ENCODE peak calls at places on chromosomes 4 and X, in eight cellular contexts. One of them, this sample, is unnamed.

GRCh38 chrX:46381630-46382029 is 163.6 kb downstream of the ZNF674 start:
- DNase-seq in dorsolateral prefrontal cortex: no peak
- DNase-seq in CD8-positive, alpha-beta T cell: peak
- DNase-seq in astrocyte: peak
- DNase-seq in epithelial cell of esophagus: peak
- DNase-seq in pancreas: no peak
- DNase-seq in breast epithelium: no peak
- DNase-seq in lower leg skin: no peak
- DNase-seq in this sample: no peak

GRCh38 chr4:185831125-185831815 is 19.3 kb upstream of the SORBS2 start:
- DNase-seq in epithelial cell of esophagus: peak
- DNase-seq in astrocyte: no peak
- DNase-seq in pancreas: no peak
- DNase-seq in lower leg skin: no peak
- DNase-seq in dorsolateral prefrontal cortex: no peak
- DNase-seq in CD8-positive, alpha-beta T cell: no peak
- DNase-seq in breast epithelium: no peak
- DNase-seq in this sample: no peak

GRCh38 chr4:147057631-147057980 is 111.9 kb upstream of the TTC29 start:
- DNase-seq in dorsolateral prefrontal cortex: no peak
- DNase-seq in breast epithelium: no peak
- DNase-seq in pancreas: no peak
- DNase-seq in lower leg skin: no peak
- DNase-seq in epithelial cell of esophagus: peak
- DNase-seq in CD8-positive, alpha-beta T cell: no peak
- DNase-seq in astrocyte: peak
- DNase-seq in this sample: no peak

GRCh38 chr4:17128268-17128667 is 229.8 kb upstream of the LDB2 start:
- DNase-seq in pancreas: no peak
- DNase-seq in astrocyte: peak
- DNase-seq in breast epithelium: no peak
- DNase-seq in dorsolateral prefrontal cortex: no peak
- DNase-seq in epithelial cell of esophagus: no peak
- DNase-seq in lower leg skin: no peak
- DNase-seq in CD8-positive, alpha-beta T cell: no peak
- DNase-seq in this sample: no peak

GRCh38 chr4:89245459-89245858 is 62.1 kb downstream of the GPRIN3 start:
- DNase-seq in astrocyte: no peak
- DNase-seq in dorsolateral prefrontal cortex: no peak
- DNase-seq in lower leg skin: no peak
- DNase-seq in pancreas: peak
- DNase-seq in breast epithelium: no peak
- DNase-seq in epithelial cell of esophagus: no peak
- DNase-seq in CD8-positive, alpha-beta T cell: no peak
- DNase-seq in this sample: no peak

GRCh38 chr4:8525383-8526120 is 54.6 kb upstream of the GPR78 start:
- DNase-seq in lower leg skin: no peak
- DNase-seq in pancreas: no peak
- DNase-seq in breast epithelium: no peak
- DNase-seq in CD8-positive, alpha-beta T cell: no peak
- DNase-seq in astrocyte: peak
- DNase-seq in dorsolateral prefrontal cortex: no peak
- DNase-seq in epithelial cell of esophagus: no peak
- DNase-seq in this sample: no peak

GRCh38 chr4:38046735-38047487 is 86.7 kb downstream of the PTTG2 start:
- DNase-seq in epithelial cell of esophagus: peak
- DNase-seq in lower leg skin: no peak
- DNase-seq in dorsolateral prefrontal cortex: no peak
- DNase-seq in breast epithelium: no peak
- DNase-seq in CD8-positive, alpha-beta T cell: no peak
- DNase-seq in astrocyte: peak
- DNase-seq in pancreas: no peak
- DNase-seq in this sample: no peak

GRCh38 chr4:142846105-142846728 is at the start of gene INPP4B:
- DNase-seq in pancreas: peak
- DNase-seq in lower leg skin: peak
- DNase-seq in dorsolateral prefrontal cortex: no peak
- DNase-seq in CD8-positive, alpha-beta T cell: peak
- DNase-seq in epithelial cell of esophagus: peak
- DNase-seq in breast epithelium: no peak
- DNase-seq in astrocyte: peak
- DNase-seq in this sample: no peak

GRCh38 chr4:10721616-10722015 is 37.0 kb upstream of the CLNK start:
- DNase-seq in epithelial cell of esophagus: no peak
- DNase-seq in pancreas: no peak
- DNase-seq in dorsolateral prefrontal cortex: no peak
- DNase-seq in lower leg skin: no peak
- DNase-seq in breast epithelium: no peak
- DNase-seq in CD8-positive, alpha-beta T cell: no peak
- DNase-seq in astrocyte: no peak
- DNase-seq in this sample: no peak

GRCh38 chr4:105374071-105374470 is 99.8 kb downstream of the PPA2 start:
- DNase-seq in breast epithelium: no peak
- DNase-seq in astrocyte: no peak
- DNase-seq in dorsolateral prefrontal cortex: no peak
- DNase-seq in epithelial cell of esophagus: no peak
- DNase-seq in lower leg skin: no peak
- DNase-seq in pancreas: no peak
- DNase-seq in CD8-positive, alpha-beta T cell: no peak
- DNase-seq in this sample: no peak

GRCh38 chr4:8383016-8383415 is 57.5 kb downstream of the ACOX3 start:
- DNase-seq in breast epithelium: no peak
- DNase-seq in astrocyte: no peak
- DNase-seq in CD8-positive, alpha-beta T cell: no peak
- DNase-seq in dorsolateral prefrontal cortex: no peak
- DNase-seq in pancreas: no peak
- DNase-seq in lower leg skin: no peak
- DNase-seq in epithelial cell of esophagus: no peak
- DNase-seq in this sample: no peak

GRCh38 chr4:64353904-64354303 is 55.3 kb downstream of the TECRL start:
- DNase-seq in CD8-positive, alpha-beta T cell: no peak
- DNase-seq in lower leg skin: no peak
- DNase-seq in dorsolateral prefrontal cortex: no peak
- DNase-seq in epithelial cell of esophagus: no peak
- DNase-seq in astrocyte: no peak
- DNase-seq in pancreas: no peak
- DNase-seq in breast epithelium: no peak
- DNase-seq in this sample: no peak

GRCh38 chr4:40721730-40722171 is 28.0 kb upstream of the NSUN7 start:
- DNase-seq in breast epithelium: no peak
- DNase-seq in pancreas: no peak
- DNase-seq in CD8-positive, alpha-beta T cell: no peak
- DNase-seq in dorsolateral prefrontal cortex: no peak
- DNase-seq in lower leg skin: no peak
- DNase-seq in astrocyte: peak
- DNase-seq in epithelial cell of esophagus: peak
- DNase-seq in this sample: no peak

GRCh38 chr4:167897116-167897515 is 195.2 kb upstream of the ANXA10 start:
- DNase-seq in breast epithelium: no peak
- DNase-seq in dorsolateral prefrontal cortex: no peak
- DNase-seq in CD8-positive, alpha-beta T cell: no peak
- DNase-seq in pancreas: no peak
- DNase-seq in epithelial cell of esophagus: peak
- DNase-seq in lower leg skin: no peak
- DNase-seq in astrocyte: peak
- DNase-seq in this sample: no peak

GRCh38 chrX:38326086-38326485 is 1.2 kb downstream of the RPGR start:
- DNase-seq in astrocyte: no peak
- DNase-seq in lower leg skin: no peak
- DNase-seq in breast epithelium: no peak
- DNase-seq in dorsolateral prefrontal cortex: no peak
- DNase-seq in epithelial cell of esophagus: no peak
- DNase-seq in CD8-positive, alpha-beta T cell: no peak
- DNase-seq in pancreas: no peak
- DNase-seq in this sample: no peak

GRCh38 chrX:38327007-38327774 is at the start of gene RPGR:
- DNase-seq in astrocyte: peak
- DNase-seq in lower leg skin: peak
- DNase-seq in dorsolateral prefrontal cortex: peak
- DNase-seq in CD8-positive, alpha-beta T cell: peak
- DNase-seq in breast epithelium: peak
- DNase-seq in pancreas: peak
- DNase-seq in epithelial cell of esophagus: peak
- DNase-seq in this sample: peak

GRCh38 chrX:38332505-38332904 is 5.2 kb upstream of the RPGR start:
- DNase-seq in astrocyte: no peak
- DNase-seq in dorsolateral prefrontal cortex: no peak
- DNase-seq in pancreas: no peak
- DNase-seq in lower leg skin: no peak
- DNase-seq in breast epithelium: no peak
- DNase-seq in CD8-positive, alpha-beta T cell: no peak
- DNase-seq in epithelial cell of esophagus: no peak
- DNase-seq in this sample: no peak

GRCh38 chrX:38327775-38328081 is 419 bp upstream of the RPGR start:
- DNase-seq in CD8-positive, alpha-beta T cell: no peak
- DNase-seq in epithelial cell of esophagus: no peak
- DNase-seq in astrocyte: no peak
- DNase-seq in pancreas: no peak
- DNase-seq in dorsolateral prefrontal cortex: no peak
- DNase-seq in lower leg skin: no peak
- DNase-seq in breast epithelium: no peak
- DNase-seq in this sample: no peak
- TF ChIP-seq CTCF in CD8-positive, alpha-beta T cell: peak
- TF ChIP-seq CTCF in epithelial cell of esophagus: no peak
- TF ChIP-seq CTCF in astrocyte: no peak
- TF ChIP-seq CTCF in pancreas: no peak
- TF ChIP-seq CTCF in dorsolateral prefrontal cortex: no peak
- TF ChIP-seq CTCF in lower leg skin: no peak
- TF ChIP-seq CTCF in breast epithelium: no peak
- TF ChIP-seq CTCF in this sample: no peak

DNA sequence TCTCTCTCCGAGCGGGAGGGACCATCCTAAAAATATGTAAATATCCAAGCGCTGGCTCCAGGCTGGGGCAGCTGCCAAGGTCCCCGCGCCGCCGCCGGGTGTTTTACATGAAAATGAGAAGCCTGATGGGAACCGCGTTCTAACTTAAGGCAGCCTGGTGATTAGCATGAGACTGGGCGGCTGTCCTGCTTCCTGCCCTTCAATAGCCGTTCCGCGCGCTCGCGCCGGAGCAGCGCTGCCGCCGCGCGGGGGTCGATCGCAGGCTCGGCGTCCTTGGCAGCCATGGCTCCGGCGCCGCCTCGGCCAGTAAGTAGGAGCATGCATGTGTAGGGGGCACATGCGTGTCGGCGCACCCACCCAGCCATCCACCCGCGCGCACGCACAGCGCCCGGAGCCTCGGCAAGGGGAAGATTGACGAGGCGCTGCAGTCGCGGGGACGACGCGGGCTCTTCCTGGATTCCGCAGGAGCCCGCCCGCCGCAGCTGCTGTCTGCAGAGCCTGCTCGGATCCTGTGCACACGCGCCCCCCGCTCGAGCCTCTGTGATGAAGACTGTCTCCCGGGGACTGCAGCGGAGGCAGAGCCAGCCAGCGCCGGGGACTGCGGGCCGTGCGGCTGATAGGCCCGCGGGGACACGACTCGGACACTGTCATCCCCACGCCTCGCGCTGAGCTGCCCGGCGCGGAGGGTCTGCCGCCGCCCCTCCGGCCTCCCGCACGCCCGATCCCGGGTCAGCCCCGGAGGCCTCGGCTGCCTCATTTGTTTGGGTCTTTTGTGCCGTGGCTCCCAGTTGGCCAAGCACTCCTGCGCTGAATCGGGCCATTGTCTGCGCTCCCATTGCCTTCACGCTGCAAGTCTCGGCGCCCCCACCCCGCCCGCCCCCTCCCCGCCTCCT is 732 bp downstream of the STOX2 start:
- DNase-seq in breast epithelium: no peak
- DNase-seq in CD8-positive, alpha-beta T cell: no peak
- DNase-seq in pancreas: peak
- DNase-seq in epithelial cell of esophagus: peak
- DNase-seq in astrocyte: peak
- DNase-seq in dorsolateral prefrontal cortex: peak
- DNase-seq in lower leg skin: no peak
- DNase-seq in this sample: no peak
- TF ChIP-seq CTCF in breast epithelium: no peak
- TF ChIP-seq CTCF in CD8-positive, alpha-beta T cell: no peak
- TF ChIP-seq CTCF in pancreas: no peak
- TF ChIP-seq CTCF in epithelial cell of esophagus: no peak
- TF ChIP-seq CTCF in astrocyte: no peak
- TF ChIP-seq CTCF in dorsolateral prefrontal cortex: no peak
- TF ChIP-seq CTCF in lower leg skin: no peak
- TF ChIP-seq CTCF in this sample: no peak

DNA sequence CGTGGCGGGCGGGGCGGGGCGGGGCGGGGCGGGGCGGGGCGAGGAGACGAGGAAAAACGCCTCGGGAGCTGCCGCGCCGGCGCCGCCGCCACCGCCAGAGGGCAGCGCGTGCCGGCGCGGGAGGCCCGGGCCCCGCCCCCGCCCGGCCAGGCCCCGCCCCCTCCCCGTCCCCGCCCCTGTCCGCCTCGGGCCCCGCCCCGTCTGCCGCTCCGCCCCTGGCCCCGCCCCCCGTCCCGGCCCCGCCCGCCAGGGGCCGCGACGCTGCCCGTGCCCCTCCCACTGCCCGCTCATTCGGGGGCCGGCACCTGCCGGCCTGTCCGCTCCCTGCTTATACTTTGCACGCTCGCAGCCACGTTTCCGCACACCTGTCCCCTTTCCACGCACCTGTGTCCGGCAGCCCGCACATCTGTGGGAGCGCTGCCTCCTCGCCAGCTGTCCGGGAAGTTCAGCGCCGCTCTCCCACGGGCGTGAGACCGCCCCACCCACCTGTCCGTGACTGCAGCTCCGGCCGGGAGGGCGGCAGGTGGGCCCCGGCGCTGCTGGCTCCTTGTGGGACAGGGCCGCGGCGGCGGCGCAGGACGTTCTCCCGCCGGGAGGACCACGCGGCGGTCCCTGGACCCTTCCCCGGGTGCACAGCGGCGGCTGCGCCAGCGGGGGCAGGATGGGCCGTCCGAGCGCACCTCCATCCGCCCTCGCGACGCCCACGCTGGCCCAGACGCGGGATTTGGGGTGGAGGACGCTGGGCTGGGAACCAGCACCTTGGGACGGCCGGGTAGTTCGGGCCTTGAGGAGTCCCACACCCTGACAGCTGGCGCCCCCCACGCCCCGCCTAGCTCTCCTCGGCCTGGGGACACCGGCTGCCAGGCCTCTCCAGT is 1.5 kb upstream of the FGFRL1 start:
- DNase-seq in CD8-positive, alpha-beta T cell: peak
- DNase-seq in pancreas: peak
- DNase-seq in dorsolateral prefrontal cortex: peak
- DNase-seq in breast epithelium: peak
- DNase-seq in astrocyte: no peak
- DNase-seq in epithelial cell of esophagus: peak
- DNase-seq in lower leg skin: peak
- DNase-seq in this sample: no peak
- TF ChIP-seq CTCF in CD8-positive, alpha-beta T cell: no peak
- TF ChIP-seq CTCF in pancreas: no peak
- TF ChIP-seq CTCF in dorsolateral prefrontal cortex: no peak
- TF ChIP-seq CTCF in breast epithelium: no peak
- TF ChIP-seq CTCF in astrocyte: no peak
- TF ChIP-seq CTCF in epithelial cell of esophagus: no peak
- TF ChIP-seq CTCF in lower leg skin: no peak
- TF ChIP-seq CTCF in this sample: no peak

GRCh38 chr4:107034091-107034698 is 1.9 kb downstream of the DKK2 start:
- DNase-seq in lower leg skin: peak
- DNase-seq in pancreas: no peak
- DNase-seq in astrocyte: peak
- DNase-seq in dorsolateral prefrontal cortex: peak
- DNase-seq in epithelial cell of esophagus: peak
- DNase-seq in breast epithelium: no peak
- DNase-seq in CD8-positive, alpha-beta T cell: no peak
- DNase-seq in this sample: no peak
- TF ChIP-seq CTCF in lower leg skin: no peak
- TF ChIP-seq CTCF in pancreas: no peak
- TF ChIP-seq CTCF in astrocyte: no peak
- TF ChIP-seq CTCF in dorsolateral prefrontal cortex: peak
- TF ChIP-seq CTCF in epithelial cell of esophagus: peak
- TF ChIP-seq CTCF in breast epithelium: no peak
- TF ChIP-seq CTCF in CD8-positive, alpha-beta T cell: no peak
- TF ChIP-seq CTCF in this sample: no peak

This sample was measured in omental fat pad.